ENCODE peak calls at places on chromosome 9, in seven cellular contexts. R is HCT116, D is A549, P is GM23338, A is Panc1, Z is HepG2, I is K562. C is an unnamed sample.

GRCh38 chr9:15468113-15468512 is 42.7 kb downstream of the PSIP1 start:
- DNase-seq in R (no peak), D (no peak), P (no peak), A (no peak), Z (no peak), I (no peak), C (no peak)

GRCh38 chr9:133149130-133150015 is 14.3 kb downstream of the GBGT1 start:
- DNase-seq in R (peak), D (peak), P (peak), A (peak), Z (peak), I (peak), C (peak)

GRCh38 chr9:137318565-137318964 is 16.5 kb upstream of the NRARP start:
- DNase-seq in R (no peak), D (no peak), P (no peak), A (no peak), Z (no peak), I (no peak), C (no peak)

GRCh38 chr9:107155244-107155817 is 127.7 kb upstream of the RAD23B start:
- DNase-seq in R (no peak), D (no peak), P (peak), A (no peak), Z (no peak), I (no peak), C (no peak)

GRCh38 chr9:132639322-132639721 is 30.5 kb downstream of the DDX31 start:
- DNase-seq in R (no peak), D (no peak), P (no peak), A (no peak), Z (no peak), I (no peak), C (no peak)

GRCh38 chr9:6788175-6789016 is 30.6 kb downstream of the KDM4C start:
- DNase-seq in R (peak), D (peak), P (no peak), A (peak), Z (peak), I (no peak), C (no peak)

GRCh38 chr9:127505396-127506116 is 54.2 kb downstream of the LRSAM1 start:
- DNase-seq in R (no peak), D (peak), P (peak), A (no peak), Z (peak), I (peak), C (no peak)

GRCh38 chr9:112174965-112175795 is at the start of gene SUSD1:
- DNase-seq in R (no peak), D (peak), P (peak), A (no peak), Z (peak), I (peak), C (peak)

GRCh38 chr9:124551472-124552339 is 44.5 kb upstream of the NR5A1 start:
- DNase-seq in R (peak), D (peak), P (peak), A (peak), Z (peak), I (peak), C (no peak)

GRCh38 chr9:105690742-105691141 is 3.6 kb upstream of the TMEM38B start:
- DNase-seq in R (no peak), D (peak), P (peak), A (no peak), Z (no peak), I (peak), C (no peak)

GRCh38 chr9:2228132-2228531 is 213.0 kb downstream of the SMARCA2 start:
- DNase-seq in R (no peak), D (peak), P (peak), A (no peak), Z (no peak), I (peak), C (peak)

GRCh38 chr9:125794708-125795107 is 47.5 kb downstream of the PBX3 start:
- DNase-seq in R (no peak), D (no peak), P (no peak), A (no peak), Z (peak), I (no peak), C (no peak)

GRCh38 chr9:131394464-131395026 is 659 bp downstream of the PRRC2B start:
- DNase-seq in R (no peak), D (no peak), P (peak), A (no peak), Z (no peak), I (peak), C (no peak)

GRCh38 chr9:93270976-93271375 is 87.0 kb downstream of the WNK2 start:
- DNase-seq in R (no peak), D (no peak), P (no peak), A (no peak), Z (no peak), I (no peak), C (no peak)
- TF ChIP-seq REST in R (no peak), D (no peak), P (no peak), A (no peak), Z (no peak), I (no peak), C (no peak)

GRCh38 chr9:10858817-10859216 is 246.0 kb upstream of the PTPRD start:
- DNase-seq in R (no peak), D (no peak), P (no peak), A (no peak), Z (no peak), I (no peak), C (no peak)

DNA sequence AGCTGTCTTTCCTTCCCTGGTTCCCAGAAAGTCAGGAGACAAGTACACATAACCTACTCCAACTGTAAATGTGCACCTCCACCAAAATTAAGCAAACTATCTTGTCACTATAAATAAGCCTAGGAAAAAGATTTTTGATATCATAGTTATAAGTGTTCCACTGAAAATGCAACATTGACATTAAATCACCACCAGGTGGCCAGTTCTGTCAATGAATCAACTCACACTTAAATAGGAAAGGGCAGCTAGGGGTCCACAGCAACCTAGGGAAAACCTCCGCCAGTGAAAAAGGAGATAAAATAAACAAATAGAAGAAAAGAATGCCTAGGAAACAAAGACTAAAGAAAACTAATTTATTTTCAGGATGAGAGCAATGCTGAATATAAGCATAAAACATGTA is 243.0 kb upstream of the PTPRD start:
- DNase-seq in R (no peak), D (peak), P (peak), A (no peak), Z (no peak), I (no peak), C (no peak)
- TF ChIP-seq CTCF in R (no peak), D (no peak), P (peak), A (no peak), Z (no peak), I (no peak), C (no peak)

GRCh38 chr9:5389109-5389732 is 48.5 kb downstream of the PLGRKT start:
- DNase-seq in R (no peak), D (no peak), P (no peak), A (no peak), Z (no peak), I (no peak), C (peak)
- TF ChIP-seq REST in R (no peak), D (no peak), P (no peak), A (no peak), Z (no peak), I (no peak), C (no peak)

GRCh38 chr9:38421498-38422211 is 2.6 kb downstream of the IGFBPL1 start:
- DNase-seq in R (no peak), D (no peak), P (peak), A (no peak), Z (no peak), I (no peak), C (no peak)

GRCh38 chr9:38416461-38416860 is 7.8 kb downstream of the IGFBPL1 start:
- DNase-seq in R (no peak), D (no peak), P (no peak), A (no peak), Z (no peak), I (no peak), C (no peak)

GRCh38 chr9:38417003-38417965 is 7.0 kb downstream of the IGFBPL1 start:
- DNase-seq in R (peak), D (peak), P (peak), A (no peak), Z (peak), I (peak), C (no peak)

GRCh38 chr9:38418366-38418765 is 5.9 kb downstream of the IGFBPL1 start:
- DNase-seq in R (no peak), D (no peak), P (no peak), A (no peak), Z (no peak), I (no peak), C (no peak)

GRCh38 chr9:38419216-38419615 is 5.0 kb downstream of the IGFBPL1 start:
- DNase-seq in R (no peak), D (no peak), P (peak), A (no peak), Z (no peak), I (no peak), C (no peak)
- TF ChIP-seq CTCF in R (no peak), D (no peak), P (no peak), A (no peak), Z (no peak), I (no peak), C (no peak)

GRCh38 chr9:79694676-79695400 is 123.1 kb downstream of the TLE4 start:
- DNase-seq in R (no peak), D (no peak), P (peak), A (no peak), Z (no peak), I (no peak), C (no peak)
- TF ChIP-seq REST in R (no peak), D (no peak), P (no peak), A (no peak), Z (no peak), I (no peak), C (no peak)

DNA sequence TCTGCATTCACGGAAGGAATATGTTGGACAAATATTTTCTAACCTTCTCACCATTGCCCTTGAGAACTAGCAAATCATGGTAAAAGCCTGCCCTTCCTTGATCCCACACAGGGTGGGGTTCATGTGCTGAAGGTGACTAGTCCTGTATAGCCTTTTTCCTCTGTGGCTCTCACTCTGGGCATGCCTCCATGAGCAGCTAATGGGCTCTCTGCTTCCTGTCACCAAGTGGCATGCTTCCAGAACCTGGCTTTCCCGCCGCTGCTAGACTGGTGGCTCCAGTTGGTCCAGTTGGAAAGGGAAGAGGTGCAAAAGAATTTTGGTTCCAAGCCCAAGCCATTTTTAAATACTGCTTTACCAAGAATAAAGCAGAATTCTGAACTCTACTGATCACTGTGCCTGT is 35.5 kb downstream of the FBXO10 start:
- DNase-seq in R (no peak), D (no peak), P (no peak), A (no peak), Z (no peak), I (no peak), C (no peak)
- TF ChIP-seq CTCF in R (no peak), D (no peak), P (no peak), A (no peak), Z (no peak), I (no peak), C (no peak)

GRCh38 chr9:99694393-99694792 is 127.3 kb upstream of the NR4A3 start:
- DNase-seq in R (no peak), D (no peak), P (no peak), A (no peak), Z (no peak), I (no peak), C (no peak)
- TF ChIP-seq REST in R (no peak), D (no peak), P (no peak), A (no peak), Z (no peak), I (no peak), C (no peak)

C was measured in HL-60.